ENCODE peak calls at places on chromosomes 7 and 10, in nine cellular contexts. E, S, M, H, Y, D, F, X and B are unnamed samples.

GRCh38 chr10:42640610-42641229 is 2.4 kb upstream of the ZNF33B start:
- DNase-seq in X (no peak), H (no peak), Y (no peak), M (no peak), D (no peak), S (no peak), F (no peak), E (no peak), B (no peak)

GRCh38 chr10:98425511-98426352 is 10.8 kb upstream of the PYROXD2 start:
- DNase-seq in D (peak; percentile 6), S (no peak), E (no peak), Y (peak; percentile 63), F (no peak), H (peak; percentile 10), X (no peak), M (no peak), B (no peak)

GRCh38 chr10:16828731-16829175 is 11.5 kb upstream of the RSU1 start:
- DNase-seq in F (no peak), X (no peak), Y (no peak), S (no peak), H (peak; percentile 8), D (no peak), M (no peak), E (no peak), B (no peak)

GRCh38 chr7:137958593-137959431 is 43.1 kb downstream of the CREB3L2 start:
- DNase-seq in Y (no peak), S (no peak), H (no peak), M (no peak), E (no peak), F (no peak), D (no peak), X (no peak), B (no peak)

GRCh38 chr10:127132434-127132833 is 64.0 kb downstream of the INSYN2A start:
- DNase-seq in Y (no peak), E (no peak), F (no peak), H (no peak), X (no peak), M (no peak), S (no peak), D (peak; percentile 17), B (no peak)

GRCh38 chr7:132065973-132066611 is 509.7 kb upstream of the PODXL start:
- DNase-seq in X (no peak), Y (no peak), M (no peak), F (no peak), E (no peak), S (no peak), H (no peak), D (no peak), B (peak; percentile 69)

GRCh38 chr7:41964849-41965745 is 262.2 kb upstream of the INHBA start:
- DNase-seq in Y (no peak), D (no peak), E (no peak), M (no peak), F (no peak), S (no peak), H (no peak), X (no peak), B (no peak)

GRCh38 chr7:150451097-150451793 is 815 bp downstream of the GIMAP8 start:
- DNase-seq in D (no peak), M (no peak), F (peak; percentile 46), H (no peak), E (no peak), Y (no peak), S (peak; percentile 30), X (no peak), B (no peak)

GRCh38 chr7:158278745-158279320 is 308.8 kb downstream of the PTPRN2 start:
- DNase-seq in H (no peak), E (no peak), M (no peak), X (no peak), D (no peak), Y (no peak), F (no peak), S (no peak), B (no peak)

GRCh38 chr10:94205370-94205930 is 157.3 kb downstream of the NOC3L start:
- DNase-seq in M (peak; percentile 94), E (no peak), F (no peak), S (no peak), D (no peak), X (no peak), H (no peak), Y (no peak), B (no peak)

GRCh38 chr7:119228482-119228881 is 1004.0 kb downstream of the ANKRD7 start:
- DNase-seq in Y (no peak), M (no peak), H (no peak), D (no peak), X (no peak), F (no peak), E (no peak), S (no peak), B (no peak)

GRCh38 chr7:128409435-128410091 is at the start of gene IMPDH1:
- DNase-seq in H (peak; percentile 77), E (peak; percentile 85), F (peak; percentile 74), S (peak; percentile 73), M (no peak), X (peak; percentile 58), Y (peak; percentile 57), D (peak; percentile 23), B (peak; percentile 81)

GRCh38 chr10:80187465-80188409 is 17.6 kb downstream of the ANXA11 start:
- DNase-seq in H (no peak), M (no peak), E (peak; percentile 45), S (no peak), X (no peak), D (peak; percentile 70), F (peak; percentile 31), Y (peak; percentile 96), B (no peak)

GRCh38 chr10:86609920-86610319 is 44.4 kb upstream of the OPN4 start:
- DNase-seq in S (no peak), H (no peak), F (no peak), Y (no peak), D (no peak), E (no peak), X (no peak), M (no peak), B (no peak)

GRCh38 chr7:35906191-35906908 is 105.5 kb downstream of the SEPTIN7 start:
- DNase-seq in X (peak; percentile 78), E (no peak), M (peak; percentile 47), F (peak; percentile 43), Y (peak; percentile 82), D (peak; percentile 64), S (peak; percentile 40), H (no peak), B (no peak)

GRCh38 chr10:89662596-89662995 is 17.6 kb upstream of the PANK1 start:
- DNase-seq in S (no peak), Y (no peak), M (no peak), X (no peak), H (no peak), D (no peak), E (no peak), F (no peak), B (no peak)

GRCh38 chr7:105806592-105807266 is 69.7 kb downstream of the ATXN7L1 start:
- DNase-seq in E (no peak), H (no peak), D (no peak), F (peak; percentile 28), X (no peak), Y (peak; percentile 2), M (no peak), S (no peak), B (no peak)